ENCODE peak calls at places on chromosome 21, in six cellular contexts. A is left ventricle myocardium superior, G is Right ventricle myocardium superior, R is H9, P is keratinocyte, D is uterus. V is an unnamed sample.

GRCh38 chr21:16195476-16195875 is 465.7 kb downstream of the USP25 start:
- DNase-seq in R (no peak), D (no peak), G (no peak), P (no peak), A (no peak), V (no peak)

GRCh38 chr21:36491191-36491916 is 11.4 kb upstream of the CLDN14 start:
- DNase-seq in R (no peak), G (no peak), D (no peak), A (no peak), P (no peak), V (no peak)

GRCh38 chr21:35377505-35378090 is 328.5 kb upstream of the RUNX1 start:
- DNase-seq in G (no peak), P (no peak), A (no peak), R (no peak), D (no peak), V (no peak)

GRCh38 chr21:33025106-33025470 is 647 bp upstream of the OLIG2 start:
- DNase-seq in A (no peak), G (no peak), P (no peak), D (no peak), R (peak), V (no peak)

GRCh38 chr21:45326169-45326833 is 38.6 kb upstream of the POFUT2 start:
- DNase-seq in A (peak), P (no peak), R (no peak), G (peak), D (no peak), V (no peak)

GRCh38 chr21:14762734-14763694 is 216.9 kb upstream of the SAMSN1 start:
- DNase-seq in G (no peak), P (no peak), R (no peak), A (no peak), D (no peak), V (no peak)

GRCh38 chr21:42818328-42818749 is 61.0 kb downstream of the WDR4 start:
- DNase-seq in P (peak), D (peak), G (peak), A (peak), R (peak), V (peak)

GRCh38 chr21:25939396-25939761 is 204.6 kb downstream of the GABPA start:
- DNase-seq in G (no peak), R (no peak), A (no peak), P (no peak), D (no peak), V (no peak)

GRCh38 chr21:37368536-37369279 is 2.1 kb downstream of the DYRK1A start:
- DNase-seq in G (no peak), D (no peak), P (peak), R (no peak), A (no peak), V (no peak)

GRCh38 chr21:44304846-44305245 is 5.0 kb downstream of the PFKL start:
- DNase-seq in R (peak), D (no peak), A (no peak), P (no peak), G (no peak), V (no peak)

GRCh38 chr21:31667639-31668038 is 8.1 kb downstream of the SOD1 start:
- DNase-seq in A (no peak), R (no peak), G (no peak), D (no peak), P (peak), V (no peak)

GRCh38 chr21:43717166-43717853 is 1.6 kb upstream of the PDXK start:
- DNase-seq in D (no peak), G (no peak), P (no peak), R (no peak), A (no peak), V (no peak)

GRCh38 chr21:35529141-35529863 is 480.2 kb upstream of the RUNX1 start:
- DNase-seq in D (no peak), P (no peak), A (no peak), R (no peak), G (no peak), V (no peak)

GRCh38 chr21:38793926-38794713 is 11.6 kb upstream of the ETS2 start:
- DNase-seq in P (no peak), D (no peak), G (no peak), R (no peak), A (no peak), V (no peak)

GRCh38 chr21:41327753-41328152 is 11.2 kb downstream of the FAM3B start:
- DNase-seq in G (no peak), A (no peak), R (no peak), P (no peak), D (no peak), V (no peak)

GRCh38 chr21:32300117-32300681 is 1.5 kb downstream of the MRAP start:
- DNase-seq in G (no peak), A (no peak), P (no peak), R (no peak), D (no peak), V (no peak)